ENCODE peak calls at places on chromosomes 2 and 18, in eight cellular contexts. A, B, O, Y, W, C, X and Z are unnamed samples.
A peak's percentile ranks its signal among the peaks of the same experiment; 100 is the strongest.

GRCh38 chr2:125185691-125186270 is 1160.7 kb downstream of the CNTNAP5 start:
- DNase-seq in W (no peak), A (no peak), C (no peak), O (no peak), B (no peak), X (no peak), Y (no peak), Z (no peak)

GRCh38 chr2:96505231-96505889 is at the start of gene NEURL3:
- DNase-seq in W (no peak), O (no peak), A (no peak), C (no peak), B (no peak), Y (no peak), X (peak; percentile 34), Z (peak; percentile 50)

GRCh38 chr18:71899707-71900483 is 644.2 kb downstream of the CBLN2 start:
- DNase-seq in A (no peak), O (no peak), C (no peak), B (no peak), X (no peak), Y (peak; percentile 5), W (no peak), Z (no peak)

GRCh38 chr2:27509326-27509725 is 12.7 kb downstream of the GCKR start:
- DNase-seq in X (no peak), Y (no peak), C (no peak), A (no peak), B (no peak), W (no peak), O (no peak), Z (peak; percentile 56)

GRCh38 chr18:79765491-79766245 is 32.1 kb upstream of the KCNG2 start:
- DNase-seq in B (no peak), A (no peak), X (no peak), W (no peak), C (no peak), Y (no peak), O (no peak), Z (peak; percentile 82)

GRCh38 chr2:200373973-200374416 is 67.5 kb downstream of the SPATS2L start:
- DNase-seq in X (no peak), B (no peak), W (no peak), C (no peak), O (peak; percentile 68), A (no peak), Y (no peak), Z (no peak)

GRCh38 chr2:231522418-231523180 is 7.6 kb downstream of the NMUR1 start:
- DNase-seq in X (no peak), O (no peak), B (no peak), A (no peak), C (no peak), W (no peak), Y (no peak), Z (peak; percentile 76)

GRCh38 chr2:46913471-46914381 is 1.9 kb downstream of the MCFD2 start:
- DNase-seq in Y (no peak), X (peak; percentile 63), A (peak; percentile 44), B (no peak), C (no peak), W (peak; percentile 23), O (no peak), Z (peak; percentile 75)

GRCh38 chr2:98457045-98457696 is 12.5 kb downstream of the INPP4A start:
- DNase-seq in A (no peak), X (no peak), B (no peak), Y (no peak), W (no peak), O (no peak), C (no peak), Z (peak; percentile 98)

GRCh38 chr18:69935319-69936190 is 12.1 kb downstream of the CD226 start:
- DNase-seq in Y (peak; percentile 33), A (no peak), X (no peak), C (peak; percentile 76), B (peak; percentile 4), O (peak; percentile 89), W (peak; percentile 45), Z (peak; percentile 33)

GRCh38 chr2:209563453-209563852 is 139.6 kb downstream of the MAP2 start:
- DNase-seq in C (no peak), X (no peak), W (no peak), O (no peak), B (no peak), A (no peak), Y (no peak), Z (no peak)

GRCh38 chr2:36550006-36550405 is 48.0 kb downstream of the FEZ2 start:
- DNase-seq in C (no peak), X (no peak), W (no peak), O (no peak), B (no peak), A (no peak), Y (no peak), Z (no peak)

GRCh38 chr2:40095003-40095402 is 315.9 kb upstream of the THUMPD2 start:
- DNase-seq in B (no peak), W (no peak), A (no peak), C (no peak), O (no peak), Y (no peak), X (no peak), Z (peak; percentile 86)

GRCh38 chr2:130827502-130828251 is 9.0 kb upstream of the ARHGEF4 start:
- DNase-seq in O (no peak), B (peak; percentile 56), C (no peak), Y (no peak), A (no peak), W (peak; percentile 59), X (no peak), Z (peak; percentile 58)

GRCh38 chr2:9334722-9335121 is 88.6 kb downstream of the ITGB1BP1 start:
- DNase-seq in C (no peak), Y (no peak), X (no peak), A (no peak), O (no peak), B (no peak), W (no peak), Z (no peak)

GRCh38 chr18:48838921-48839818 is 111.6 kb downstream of the SMAD7 start:
- DNase-seq in O (no peak), B (no peak), W (no peak), Y (no peak), X (peak; percentile 44), A (peak; percentile 31), C (no peak), Z (peak; percentile 82)

GRCh38 chr2:218992196-218992595 is 1.0 kb downstream of the CRYBA2 start:
- DNase-seq in X (peak; percentile 14), C (no peak), A (no peak), Y (no peak), W (no peak), O (no peak), B (no peak), Z (no peak)

GRCh38 chr2:218995561-218995960 is 2.3 kb upstream of the CRYBA2 start:
- DNase-seq in Y (no peak), A (no peak), B (no peak), C (no peak), O (no peak), W (no peak), X (no peak), Z (no peak)

GRCh38 chr2:218992703-218993344 is 398 bp downstream of the CRYBA2 start:
- DNase-seq in W (peak; percentile 47), A (no peak), B (no peak), X (peak; percentile 50), C (no peak), Y (peak; percentile 36), O (no peak), Z (no peak)

GRCh38 chr2:218991674-218992168 is 1.5 kb downstream of the CRYBA2 start:
- DNase-seq in W (peak; percentile 67), A (no peak), B (no peak), Y (peak; percentile 37), X (peak; percentile 18), C (no peak), O (no peak), Z (peak; percentile 45)

GRCh38 chr2:218993345-218994315 is at the start of gene CRYBA2:
- DNase-seq in O (no peak), X (peak; percentile 50), B (no peak), C (no peak), Y (no peak), W (peak; percentile 78), A (no peak), Z (no peak)
- H3K4me3 ChIP-seq in O (no peak within 1 kb of the TSS), X (peak within 1 kb of the TSS; percentile 63), B (no peak within 1 kb of the TSS), C (peak within 1 kb of the TSS; percentile 43), Y (no peak within 1 kb of the TSS), W (peak within 1 kb of the TSS; percentile 35), A (peak within 1 kb of the TSS; percentile 43), Z (no peak within 1 kb of the TSS)

DNA sequence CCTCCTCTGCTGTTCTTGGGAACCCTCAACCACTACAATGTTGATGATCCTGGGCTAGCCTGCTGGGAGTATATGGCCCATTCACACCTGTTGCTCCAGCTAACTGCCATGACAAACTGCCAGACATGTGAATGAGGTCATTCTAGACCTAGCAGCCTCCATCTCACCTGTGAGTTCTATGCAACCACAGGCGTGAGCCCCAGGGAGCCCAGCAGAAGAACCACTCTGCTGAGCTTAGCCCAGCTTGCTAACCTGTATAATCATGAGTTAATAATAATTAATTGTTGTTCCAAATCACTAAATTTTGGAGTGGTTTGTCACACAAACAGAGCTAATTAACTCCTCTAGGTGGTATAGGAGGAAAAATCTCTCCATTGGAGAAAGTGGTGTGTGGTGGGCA is 24.7 kb upstream of the CELF4 start:
- DNase-seq in Y (no peak), X (no peak), O (no peak), A (no peak), B (no peak), C (no peak), W (no peak), Z (no peak)
- H3K4me3 ChIP-seq in Y (no peak overlapping the region), X (no peak overlapping the region), O (no peak overlapping the region), A (no peak overlapping the region), B (no peak overlapping the region), C (no peak overlapping the region), W (no peak overlapping the region), Z (no peak overlapping the region)

DNA sequence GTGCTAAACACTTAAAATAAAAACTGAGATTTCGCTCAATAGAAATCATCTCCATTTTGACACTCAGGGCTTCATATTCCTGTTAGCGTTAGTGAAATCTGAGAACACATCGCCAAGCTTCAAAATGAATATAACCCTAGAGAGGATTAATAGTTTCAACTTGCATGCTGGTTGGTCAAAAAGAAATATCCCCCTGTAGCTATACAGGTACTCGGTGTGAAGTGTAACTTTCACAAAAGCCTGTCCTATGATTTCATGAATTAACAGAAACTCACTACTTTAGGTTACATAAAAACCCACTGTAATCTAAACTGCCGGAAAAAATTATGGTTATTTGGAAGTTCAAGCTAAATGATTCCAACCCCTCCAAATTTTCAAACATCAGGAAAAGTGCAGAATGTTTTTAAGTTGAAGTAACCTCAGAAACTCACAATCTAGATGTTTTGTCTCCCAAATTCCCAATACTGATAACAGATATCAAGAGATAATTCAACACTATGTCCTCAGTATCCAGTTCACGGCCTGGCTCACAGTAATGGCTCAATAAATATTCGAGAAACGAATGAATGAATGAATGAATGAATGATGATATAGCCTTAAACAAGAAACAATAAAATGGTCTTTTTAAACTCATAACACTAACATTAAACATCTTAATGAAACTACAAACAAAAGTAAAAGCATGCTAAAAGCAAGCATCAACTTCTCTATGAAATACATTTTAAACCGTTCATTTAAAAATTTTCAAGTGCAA is 2.5 kb downstream of the TLK1 start:
- DNase-seq in W (no peak), B (no peak), Y (no peak), A (no peak), C (no peak), X (no peak), O (no peak), Z (no peak)
- H3K4me3 ChIP-seq in W (peak overlapping the region; percentile 76), B (peak overlapping the region; percentile 78), Y (peak overlapping the region; percentile 99), A (no peak overlapping the region), C (peak overlapping the region; percentile 98), X (peak overlapping the region; percentile 82), O (peak overlapping the region; percentile 90), Z (peak overlapping the region; percentile 73)

DNA sequence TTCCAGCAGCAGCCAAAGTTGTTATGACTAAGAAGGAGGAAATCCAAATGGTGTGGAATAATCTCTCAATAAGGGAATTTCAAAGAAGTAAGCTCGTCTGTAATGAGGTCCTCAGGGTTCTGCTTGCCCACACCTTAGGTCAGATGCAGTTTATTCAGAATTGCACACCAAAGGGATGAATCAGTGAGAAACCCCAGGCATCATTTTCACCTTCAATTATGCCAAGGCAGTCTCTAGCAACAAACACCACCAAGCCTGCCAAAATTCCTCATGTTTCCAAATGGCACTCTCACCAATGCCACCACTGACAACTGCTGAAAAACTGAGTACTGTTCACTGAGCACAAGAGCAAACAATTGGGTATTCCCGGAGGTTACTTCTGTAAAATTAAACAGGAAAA is 43.6 kb downstream of the KCNG3 start:
- DNase-seq in B (no peak), O (no peak), C (no peak), X (no peak), A (no peak), W (no peak), Y (no peak), Z (no peak)
- H3K4me3 ChIP-seq in B (no peak overlapping the region), O (no peak overlapping the region), C (no peak overlapping the region), X (no peak overlapping the region), A (no peak overlapping the region), W (no peak overlapping the region), Y (no peak overlapping the region), Z (no peak overlapping the region)